ENCODE peak calls at places on chromosomes 4 and X, in four cellular contexts. L, Z, W and H are unnamed samples.

GRCh38 chr4:63582997-63583396 is 826.3 kb downstream of the TECRL start:
- DNase-seq in L (no peak), Z (no peak), W (no peak), H (no peak)

GRCh38 chr4:182018691-182019090 is 224.5 kb upstream of the TENM3 start:
- DNase-seq in L (no peak), Z (no peak), W (no peak), H (no peak)

GRCh38 chr4:140243345-140243753 is 89.4 kb upstream of the MAML3 start:
- DNase-seq in L (no peak), Z (peak), W (no peak), H (no peak)

GRCh38 chr4:177005801-177006230 is 213.1 kb upstream of the VEGFC start:
- DNase-seq in L (no peak), Z (no peak), W (no peak), H (no peak)

GRCh38 chr4:149735796-149736195 is 79.8 kb downstream of the IQCM start:
- DNase-seq in L (no peak), Z (no peak), W (no peak), H (no peak)

GRCh38 chr4:256492-256891 is 48.8 kb downstream of the ZNF732 start:
- DNase-seq in L (no peak), Z (no peak), W (no peak), H (no peak)

GRCh38 chr4:70946944-70947343 is 44.8 kb downstream of the MOB1B start:
- DNase-seq in L (no peak), Z (no peak), W (no peak), H (no peak)

GRCh38 chr4:148060264-148061138 is 328.6 kb downstream of the ARHGAP10 start:
- DNase-seq in L (no peak), Z (no peak), W (no peak), H (no peak)

GRCh38 chrX:65688403-65688881 is 21.0 kb downstream of the MSN start:
- DNase-seq in L (no peak), Z (peak), W (no peak), H (no peak)

GRCh38 chrX:154470434-154470833 is 8.6 kb downstream of the LAGE3 start:
- DNase-seq in L (no peak), Z (no peak), W (no peak), H (no peak)
- TF ChIP-seq CREM in L (no peak), Z (no peak), W (no peak), H (no peak)

DNA sequence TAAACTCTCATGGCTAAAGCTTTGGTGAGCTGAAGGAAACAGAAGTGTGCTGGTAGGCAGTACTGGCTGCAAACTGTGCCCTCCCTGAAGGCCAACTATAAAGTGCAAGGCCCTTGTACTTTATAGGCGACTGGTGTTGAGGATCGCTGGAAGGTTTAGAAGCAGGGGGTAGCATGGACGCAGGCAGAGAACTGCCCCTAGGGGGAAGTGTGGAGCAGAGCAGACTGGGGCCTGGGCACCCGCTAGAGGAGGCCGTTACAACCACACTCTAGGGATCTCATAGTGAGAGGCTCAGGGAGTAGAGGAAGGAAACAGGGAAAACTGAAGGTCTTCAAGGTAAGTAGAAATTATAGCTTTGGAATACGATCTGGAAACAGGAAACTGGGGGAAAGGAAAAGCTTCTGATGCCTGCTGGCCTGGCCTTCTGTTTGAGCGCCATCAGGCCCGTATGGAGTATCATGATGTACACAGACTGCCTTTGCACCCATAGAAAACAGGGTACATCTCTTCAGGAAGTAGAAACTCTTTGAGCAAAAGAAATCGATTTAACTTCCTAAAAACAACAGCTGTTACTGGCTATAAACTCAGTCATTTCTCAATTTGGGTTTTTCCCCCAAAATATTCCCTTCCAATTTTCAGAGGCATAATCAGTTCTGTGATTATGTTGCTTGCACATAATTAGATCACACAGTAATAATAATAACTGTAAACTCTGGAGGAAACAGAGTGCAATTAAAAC is 23.9 kb upstream of the TMSB4X start:
- DNase-seq in L (peak), Z (peak), W (peak), H (peak)
- TF ChIP-seq CREM in L (no peak), Z (no peak), W (no peak), H (no peak)

GRCh38 chr4:125322363-125322730 is 7.6 kb downstream of the FAT4 start:
- DNase-seq in L (no peak), Z (no peak), W (no peak), H (no peak)
- TF ChIP-seq CREM in L (no peak), Z (no peak), W (no peak), H (no peak)

GRCh38 chr4:93897559-93897958 is 69.0 kb downstream of the ATOH1 start:
- DNase-seq in L (peak), Z (no peak), W (no peak), H (no peak)
- TF ChIP-seq CREM in L (no peak), Z (no peak), W (no peak), H (no peak)

GRCh38 chrX:139881130-139881529 is 51.7 kb downstream of the ATP11C start:
- DNase-seq in L (no peak), Z (no peak), W (no peak), H (no peak)
- TF ChIP-seq CREM in L (no peak), Z (no peak), W (no peak), H (no peak)

DNA sequence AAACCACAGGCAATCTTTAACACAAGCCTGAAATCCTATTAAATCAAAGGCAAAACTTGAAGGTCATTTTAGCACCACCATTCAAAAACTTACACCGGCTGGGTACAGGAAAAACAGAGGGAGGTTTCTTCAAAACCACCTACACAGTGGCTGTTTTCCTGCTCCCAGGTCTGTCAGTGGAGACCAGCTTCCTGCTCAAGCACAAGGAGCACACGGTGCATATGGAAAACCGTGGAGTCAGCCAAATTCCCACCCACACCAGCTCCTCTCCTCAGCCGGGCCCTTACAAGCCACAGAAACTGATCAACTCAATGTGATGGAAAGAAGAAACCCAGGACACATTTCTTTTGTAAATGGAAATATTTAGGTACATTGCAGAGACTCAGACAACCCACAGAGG is 14.4 kb upstream of the FAM241A start:
- DNase-seq in L (no peak), Z (no peak), W (peak), H (no peak)
- TF ChIP-seq CREM in L (no peak), Z (no peak), W (no peak), H (no peak)

GRCh38 chrX:16788477-16788876 is 2.2 kb downstream of the TXLNG start:
- DNase-seq in L (no peak), Z (no peak), W (no peak), H (no peak)
- TF ChIP-seq CREM in L (no peak), Z (no peak), W (no peak), H (no peak)